ENCODE peak calls at places on chromosomes 4 and X, in five cellular contexts. V is OCI-LY7, M is NB4, J is IMR-90, C is pancreas. D is an unnamed sample.

GRCh38 chrX:100264200-100264599 is 145.9 kb downstream of the PCDH19 start:
- DNase-seq in V (no peak), M (no peak), J (no peak), C (no peak), D (no peak)

GRCh38 chrX:69493193-69493592 is 10.9 kb upstream of the NALF2 start:
- DNase-seq in V (peak), M (peak), J (no peak), C (no peak), D (no peak)

GRCh38 chrX:40952855-40953254 is 132.4 kb upstream of the USP9X start:
- DNase-seq in V (no peak), M (peak), J (peak), C (no peak), D (peak)

GRCh38 chr4:117096462-117096861 is 11.1 kb upstream of the TRAM1L1 start:
- DNase-seq in V (no peak), M (no peak), J (no peak), C (no peak), D (no peak)

GRCh38 chr4:140088317-140088967 is 65.5 kb downstream of the MAML3 start:
- DNase-seq in V (no peak), M (peak), J (peak), C (no peak), D (peak)

GRCh38 chr4:5381981-5382441 is 326.3 kb downstream of the EVC2 start:
- DNase-seq in V (no peak), M (no peak), J (peak), C (no peak), D (peak)

GRCh38 chr4:98663226-98664006 is 5.0 kb upstream of the TSPAN5 start:
- DNase-seq in V (no peak), M (peak), J (no peak), C (no peak), D (no peak)

GRCh38 chr4:76305971-76306881 is at the start of gene STBD1:
- DNase-seq in V (no peak), M (peak), J (peak), C (peak), D (peak)

GRCh38 chr4:15756361-15756861 is 21.7 kb upstream of the CD38 start:
- DNase-seq in V (peak), M (peak), J (peak), C (no peak), D (peak)

GRCh38 chrX:103442536-103442901 is 66.2 kb downstream of the BEX3 start:
- DNase-seq in V (no peak), M (no peak), J (peak), C (no peak), D (peak)

GRCh38 chr4:96315815-96316214 is 475.9 kb downstream of the PDHA2 start:
- DNase-seq in V (no peak), M (peak), J (no peak), C (no peak), D (no peak)

GRCh38 chrX:31266172-31267076 is 194.6 kb upstream of the FTHL17 start:
- DNase-seq in V (peak), M (no peak), J (no peak), C (peak), D (peak)

GRCh38 chr4:72312032-72312650 is 256.9 kb downstream of the ADAMTS3 start:
- DNase-seq in V (no peak), M (no peak), J (peak), C (no peak), D (peak)

GRCh38 chrX:49761481-49761880 is 65.7 kb upstream of the PAGE1 start:
- DNase-seq in V (peak), M (peak), J (peak), C (no peak), D (peak)

GRCh38 chr4:55329012-55329411 is 17.0 kb upstream of the SRD5A3 start:
- DNase-seq in V (no peak), M (no peak), J (no peak), C (no peak), D (no peak)

GRCh38 chrX:71532078-71532752 is 689 bp upstream of the OGT start:
- DNase-seq in V (peak), M (peak), J (peak), C (no peak), D (peak)

GRCh38 chrX:37912286-37912685 is 64.9 kb upstream of the DYNLT3 start:
- DNase-seq in V (no peak), M (peak), J (no peak), C (no peak), D (peak)

GRCh38 chrX:130869239-130869638 is 33.8 kb downstream of the ENOX2 start:
- DNase-seq in V (no peak), M (no peak), J (no peak), C (no peak), D (no peak)

GRCh38 chr4:137310593-137311490 is 221.5 kb downstream of the PCDH18 start:
- DNase-seq in V (no peak), M (no peak), J (peak), C (no peak), D (peak)

GRCh38 chr4:25913056-25913850 is 767 bp upstream of the SMIM20 start:
- DNase-seq in V (peak), M (no peak), J (peak), C (peak), D (peak)

GRCh38 chrX:45803383-45803921 is 602.8 kb upstream of the DIPK2B start:
- DNase-seq in V (no peak), M (peak), J (peak), C (no peak), D (peak)

GRCh38 chr4:104128031-104128849 is 366.5 kb downstream of the CXXC4 start:
- DNase-seq in V (no peak), M (no peak), J (no peak), C (no peak), D (no peak)

GRCh38 chr4:104129243-104129642 is 365.5 kb downstream of the CXXC4 start:
- DNase-seq in V (no peak), M (no peak), J (no peak), C (peak), D (no peak)

GRCh38 chr4:104123021-104123420 is 371.7 kb downstream of the CXXC4 start:
- DNase-seq in V (no peak), M (no peak), J (no peak), C (no peak), D (no peak)

GRCh38 chr4:104128850-104129213 is 365.9 kb downstream of the CXXC4 start:
- DNase-seq in V (no peak), M (no peak), J (no peak), C (no peak), D (no peak)
- H3K4me3 ChIP-seq in V (no peak), M (no peak), J (no peak), C (no peak), D (no peak)

DNA sequence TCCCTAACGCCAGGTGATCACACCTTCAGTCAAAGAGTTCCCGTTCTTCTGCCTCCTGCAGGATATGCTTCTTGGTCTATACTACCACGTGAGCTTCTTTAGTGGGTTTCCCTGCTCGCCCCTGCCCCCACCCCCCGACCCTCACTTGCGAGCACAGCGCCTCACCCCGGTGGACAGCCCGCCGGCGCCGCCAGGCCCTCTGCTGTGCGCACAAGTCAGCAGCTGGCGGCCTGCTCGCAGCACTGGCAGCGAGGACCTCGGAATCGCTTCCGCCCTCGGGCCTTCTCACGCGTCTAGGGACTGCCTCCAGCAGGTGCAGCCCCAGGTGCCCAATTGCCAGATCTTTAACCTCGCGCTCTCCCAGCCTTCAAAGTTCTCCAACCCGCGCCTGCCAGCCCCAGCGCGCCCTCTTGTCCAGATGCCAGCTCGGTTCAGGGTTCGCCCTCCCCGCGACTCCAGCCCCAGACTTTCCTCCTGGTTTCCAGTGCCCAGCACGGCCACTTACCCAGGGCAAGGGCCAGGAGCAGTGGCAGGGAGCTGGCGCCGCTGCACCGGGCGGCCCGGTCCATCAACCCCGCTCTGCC is 474 bp downstream of the BTC start:
- DNase-seq in V (no peak), M (no peak), J (no peak), C (peak), D (no peak)
- TF ChIP-seq CTCF in V (no peak), M (no peak), J (peak), C (peak), D (no peak)

GRCh38 chr4:7190278-7190594 is 2.1 kb upstream of the SORCS2 start:
- DNase-seq in V (no peak), M (no peak), J (no peak), C (no peak), D (no peak)
- H3K4me3 ChIP-seq in V (no peak), M (no peak), J (no peak), C (no peak), D (no peak)

DNA sequence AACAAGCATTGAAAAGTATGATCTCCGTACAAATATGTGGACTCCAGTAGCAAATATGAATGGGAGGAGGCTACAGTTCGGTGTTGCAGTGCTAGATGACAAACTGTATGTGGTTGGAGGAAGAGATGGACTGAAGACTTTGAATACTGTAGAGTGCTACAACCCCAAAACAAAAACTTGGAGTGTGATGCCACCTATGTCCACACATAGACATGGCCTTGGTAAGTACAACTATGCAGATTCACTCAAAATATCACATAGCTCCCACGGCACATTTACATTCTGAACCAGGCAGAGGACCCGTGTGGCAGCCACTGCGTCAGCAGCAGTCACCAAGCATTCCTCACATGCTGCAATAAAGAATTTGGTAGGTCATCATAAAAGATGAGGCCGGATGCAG is 41.3 kb downstream of the KLHL5 start:
- DNase-seq in V (peak), M (peak), J (no peak), C (no peak), D (no peak)
- TF ChIP-seq CTCF in V (peak), M (no peak), J (no peak), C (no peak), D (no peak)

D was measured in fibroblast of villous mesenchyme.